ENCODE peak calls at places on chromosome 19, in five cellular contexts. V is Caco-2, A is amniotic stem cell, P is T-cell, L is glutamatergic neuron. F is an unnamed sample.

GRCh38 chr19:29529646-29530548 is 4.1 kb downstream of the VSTM2B start:
- DNase-seq in V (no peak), A (no peak), P (no peak), L (peak), F (no peak)

GRCh38 chr19:18326772-18327171 is 3.9 kb upstream of the LSM4 start:
- DNase-seq in V (no peak), A (no peak), P (no peak), L (no peak), F (no peak)

GRCh38 chr19:8821748-8822241 is 10.3 kb downstream of the ZNF558 start:
- DNase-seq in V (no peak), A (no peak), P (no peak), L (no peak), F (no peak)

GRCh38 chr19:45827459-45828093 is 12.5 kb upstream of the RSPH6A start:
- DNase-seq in V (no peak), A (no peak), P (no peak), L (no peak), F (no peak)

GRCh38 chr19:46529622-46530451 is 34.2 kb upstream of the PNMA8B start:
- DNase-seq in V (no peak), A (peak), P (peak), L (peak), F (peak)

GRCh38 chr19:33394006-33394722 is 20.7 kb downstream of the CEBPG start:
- DNase-seq in V (peak), A (no peak), P (no peak), L (no peak), F (peak)

GRCh38 chr19:41895745-41896580 is 13.0 kb downstream of the ARHGEF1 start:
- DNase-seq in V (no peak), A (no peak), P (no peak), L (peak), F (no peak)

GRCh38 chr19:40147693-40148347 is 43.4 kb upstream of the MAP3K10 start:
- DNase-seq in V (no peak), A (peak), P (no peak), L (no peak), F (no peak)

GRCh38 chr19:27993619-27994018 is 1219.3 kb downstream of the UQCRFS1 start:
- DNase-seq in V (no peak), A (no peak), P (no peak), L (no peak), F (no peak)

GRCh38 chr19:23474172-23474571 is 78.9 kb upstream of the ZNF91 start:
- DNase-seq in V (no peak), A (no peak), P (no peak), L (no peak), F (no peak)

GRCh38 chr19:5563941-5564612 is 3.7 kb downstream of the TINCR start:
- DNase-seq in V (peak), A (no peak), P (no peak), L (no peak), F (no peak)

GRCh38 chr19:2253106-2254051 is 2.8 kb downstream of the JSRP1 start:
- DNase-seq in V (no peak), A (no peak), P (peak), L (peak), F (peak)

GRCh38 chr19:35545855-35546381 is 492 bp downstream of the TMEM147 start:
- DNase-seq in V (peak), A (no peak), P (peak), L (no peak), F (peak)

GRCh38 chr19:47531640-47532387 is 17.0 kb upstream of the NAPA start:
- DNase-seq in V (no peak), A (no peak), P (no peak), L (no peak), F (no peak)

GRCh38 chr19:8208710-8209110 is 460 bp upstream of the CERS4 start:
- DNase-seq in V (no peak), A (no peak), P (no peak), L (no peak), F (peak)

GRCh38 chr19:17220207-17220758 is 5.1 kb downstream of the USE1 start:
- DNase-seq in V (no peak), A (no peak), P (no peak), L (no peak), F (no peak)

GRCh38 chr19:33447336-33448158 is 74.0 kb downstream of the CEBPG start:
- DNase-seq in V (peak), A (no peak), P (no peak), L (peak), F (no peak)

GRCh38 chr19:16382775-16383543 is 58.3 kb downstream of the KLF2 start:
- DNase-seq in V (peak), A (peak), P (peak), L (peak), F (peak)

GRCh38 chr19:33375760-33376159 is 2.3 kb downstream of the CEBPG start:
- DNase-seq in V (peak), A (no peak), P (no peak), L (no peak), F (no peak)

F was measured in Peyer's patch.